ENCODE peak calls at places on chromosome 21, in ten cellular contexts. N is right lobe of liver, M is RWPE2, V is mucosa of descending colon, S is A673, F is left ventricle myocardium inferior, A is stomach, J is SJCRH30, H is right atrium auricular region, I is left lung. R is an unnamed sample. For H3K4me1, the result is how much of the 10 kb centered on the place peaks cover.

GRCh38 chr21:32597205-32597604 is 11.9 kb upstream of the TCP10L start:
- DNase-seq in N (no peak), M (no peak), V (no peak), S (peak), F (no peak), A (no peak), J (no peak), H (no peak), I (no peak), R (no peak)

GRCh38 chr21:42964561-42965560 is 9.5 kb upstream of the PKNOX1 start:
- DNase-seq in N (peak), M (no peak), V (no peak), S (no peak), F (no peak), A (no peak), J (no peak), H (no peak), I (no peak), R (no peak)

GRCh38 chr21:23402929-23403520 is 2204.3 kb downstream of the MRPL39 start:
- DNase-seq in N (no peak), M (no peak), V (no peak), S (no peak), F (no peak), A (no peak), J (no peak), H (no peak), I (no peak), R (no peak)

GRCh38 chr21:39958731-39959130 is 91.5 kb downstream of the PCP4 start:
- DNase-seq in N (no peak), M (no peak), V (no peak), S (no peak), F (no peak), A (no peak), J (no peak), H (no peak), I (no peak), R (no peak)

GRCh38 chr21:17828223-17828622 is 9.1 kb upstream of the C21orf91 start:
- DNase-seq in N (no peak), M (no peak), V (no peak), S (no peak), F (no peak), A (no peak), J (peak), H (no peak), I (no peak), R (no peak)

GRCh38 chr21:44304846-44305245 is 5.0 kb downstream of the PFKL start:
- DNase-seq in N (no peak), M (no peak), V (peak), S (peak), F (no peak), A (peak), J (peak), H (no peak), I (no peak), R (no peak)

GRCh38 chr21:31879251-31879650 is 6.4 kb downstream of the HUNK start:
- DNase-seq in N (no peak), M (no peak), V (no peak), S (no peak), F (no peak), A (no peak), J (peak), H (no peak), I (no peak), R (no peak)

GRCh38 chr21:43824250-43824882 is 35.0 kb downstream of the RRP1 start:
- DNase-seq in N (peak), M (no peak), V (no peak), S (no peak), F (no peak), A (no peak), J (no peak), H (no peak), I (no peak), R (no peak)

GRCh38 chr21:27475363-27475955 is 508.6 kb upstream of the ADAMTS5 start:
- DNase-seq in N (no peak), M (no peak), V (no peak), S (no peak), F (no peak), A (no peak), J (no peak), H (no peak), I (no peak), R (no peak)

GRCh38 chr21:31117046-31117916 is 79.0 kb upstream of the KRTAP19-8 start:
- DNase-seq in N (no peak), M (no peak), V (no peak), S (peak), F (no peak), A (no peak), J (no peak), H (no peak), I (no peak), R (no peak)

GRCh38 chr21:41766051-41766882 is 585 bp downstream of the RIPK4 start:
- DNase-seq in N (no peak), M (no peak), V (peak), S (peak), F (no peak), A (no peak), J (no peak), H (no peak), I (no peak), R (no peak)

GRCh38 chr21:40562603-40563002 is 284.4 kb downstream of the DSCAM start:
- DNase-seq in N (no peak), M (no peak), V (no peak), S (no peak), F (no peak), A (no peak), J (no peak), H (no peak), I (no peak), R (no peak)

GRCh38 chr21:42560517-42561179 is 47.0 kb downstream of the SLC37A1 start:
- DNase-seq in N (no peak), M (no peak), V (no peak), S (no peak), F (no peak), A (no peak), J (no peak), H (no peak), I (peak), R (no peak)

GRCh38 chr21:41370840-41371697 is 9.2 kb downstream of the MX2 start:
- DNase-seq in N (no peak), M (no peak), V (no peak), S (no peak), F (no peak), A (no peak), J (no peak), H (no peak), I (no peak), R (no peak)

GRCh38 chr21:43289442-43289841 is 120.6 kb downstream of the CRYAA start:
- DNase-seq in N (no peak), M (peak), V (no peak), S (no peak), F (peak), A (no peak), J (no peak), H (no peak), I (no peak), R (no peak)

GRCh38 chr21:28521932-28522826 is 470.5 kb downstream of the LTN1 start:
- DNase-seq in N (no peak), M (no peak), V (peak), S (peak), F (no peak), A (no peak), J (peak), H (no peak), I (no peak), R (no peak)

GRCh38 chr21:43645414-43645891 is 13.8 kb downstream of the HSF2BP start:
- DNase-seq in N (no peak), M (no peak), V (peak), S (peak), F (no peak), A (peak), J (peak), H (peak), I (peak), R (no peak)

GRCh38 chr21:28632718-28633408 is 359.8 kb downstream of the LTN1 start:
- DNase-seq in N (no peak), M (peak), V (no peak), S (no peak), F (no peak), A (no peak), J (no peak), H (no peak), I (no peak), R (no peak)

GRCh38 chr21:36330904-36331303 is 10.9 kb downstream of the MORC3 start:
- DNase-seq in N (no peak), M (no peak), V (peak), S (peak), F (peak), A (peak), J (peak), H (no peak), I (no peak), R (no peak)

GRCh38 chr21:28949318-28949717 is 43.4 kb downstream of the LTN1 start:
- DNase-seq in N (no peak), M (no peak), V (no peak), S (no peak), F (no peak), A (no peak), J (no peak), H (no peak), I (no peak), R (no peak)

GRCh38 chr21:33828083-33828482 is 87.5 kb downstream of the ATP5PO start:
- DNase-seq in N (no peak), M (no peak), V (no peak), S (no peak), F (no peak), A (no peak), J (no peak), H (no peak), I (no peak), R (no peak)

GRCh38 chr21:23014021-23014420 is 2015.8 kb downstream of the NCAM2 start:
- DNase-seq in N (no peak), M (no peak), V (no peak), S (no peak), F (no peak), A (no peak), J (no peak), H (no peak), I (no peak), R (no peak)

GRCh38 chr21:31571879-31572278 is 87.6 kb upstream of the SOD1 start:
- DNase-seq in N (no peak), M (no peak), V (no peak), S (no peak), F (no peak), A (no peak), J (no peak), H (no peak), I (no peak), R (no peak)

DNA sequence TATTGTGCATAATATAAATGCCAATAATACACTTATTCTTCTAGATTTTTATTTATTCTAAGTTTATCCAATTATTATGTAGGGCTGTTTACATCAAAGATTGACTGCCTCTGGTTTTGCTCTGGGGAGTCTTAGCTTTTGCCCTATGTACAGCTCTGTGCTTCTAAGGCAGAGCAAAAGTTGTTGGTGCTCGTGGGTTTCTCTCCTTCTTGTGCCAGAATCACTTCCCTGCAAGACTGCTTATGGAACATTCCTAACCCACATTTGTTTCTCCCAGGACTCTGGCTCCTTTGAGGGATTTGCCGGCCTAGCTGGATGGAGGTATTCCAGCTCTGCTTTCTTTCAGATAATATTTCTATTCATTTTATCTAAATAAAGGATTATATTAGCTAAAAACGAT is 849.1 kb downstream of the USP25 start:
- DNase-seq in N (no peak), M (no peak), V (no peak), S (no peak), F (no peak), A (no peak), J (no peak), H (no peak), I (no peak), R (no peak)
- H3K4me1 ChIP-seq in N (under half), M (under half), V (under half), S (under half), F (under half), A (under half), J (under half), H (under half), I (under half), R (under half)

GRCh38 chr21:15751037-15751436 is 21.3 kb downstream of the USP25 start:
- DNase-seq in N (no peak), M (no peak), V (no peak), S (no peak), F (no peak), A (no peak), J (no peak), H (no peak), I (no peak), R (no peak)
- H3K4me1 ChIP-seq in N (under half), M (under half), V (half or more), S (under half), F (half or more), A (half or more), J (under half), H (under half), I (under half), R (half or more)

GRCh38 chr21:46322351-46323226 is 1.1 kb downstream of the C21orf58 start:
- DNase-seq in N (peak), M (no peak), V (peak), S (peak), F (no peak), A (no peak), J (peak), H (no peak), I (peak), R (no peak)
- H3K4me1 ChIP-seq in N (under half), M (under half), V (under half), S (under half), F (half or more), A (under half), J (under half), H (under half), I (under half), R (under half)

DNA sequence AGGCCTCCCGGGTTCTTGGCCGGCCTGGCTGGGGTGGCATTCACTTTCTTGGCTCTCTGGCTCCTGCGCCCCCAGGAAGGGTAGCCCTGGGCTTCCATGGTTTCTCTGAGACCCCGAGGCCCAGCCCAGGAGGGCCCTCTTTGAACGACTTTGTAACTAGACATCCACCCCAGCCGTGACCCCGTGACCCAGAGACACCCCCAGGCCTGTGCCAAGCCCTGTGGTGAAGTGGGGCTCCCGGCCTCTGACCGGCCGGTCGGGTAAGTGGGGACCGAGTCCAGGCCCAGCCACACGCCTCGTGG is 64.0 kb downstream of the COL18A1 start:
- DNase-seq in N (peak), M (no peak), V (no peak), S (no peak), F (peak), A (no peak), J (no peak), H (no peak), I (no peak), R (peak)
- H3K4me1 ChIP-seq in N (under half), M (under half), V (under half), S (under half), F (under half), A (under half), J (under half), H (under half), I (under half), R (under half)

GRCh38 chr21:37389456-37389855 is 22.9 kb downstream of the DYRK1A start:
- DNase-seq in N (no peak), M (no peak), V (no peak), S (no peak), F (no peak), A (no peak), J (no peak), H (no peak), I (no peak), R (no peak)
- H3K4me1 ChIP-seq in N (under half), M (under half), V (under half), S (under half), F (half or more), A (half or more), J (under half), H (under half), I (under half), R (half or more)

DNA sequence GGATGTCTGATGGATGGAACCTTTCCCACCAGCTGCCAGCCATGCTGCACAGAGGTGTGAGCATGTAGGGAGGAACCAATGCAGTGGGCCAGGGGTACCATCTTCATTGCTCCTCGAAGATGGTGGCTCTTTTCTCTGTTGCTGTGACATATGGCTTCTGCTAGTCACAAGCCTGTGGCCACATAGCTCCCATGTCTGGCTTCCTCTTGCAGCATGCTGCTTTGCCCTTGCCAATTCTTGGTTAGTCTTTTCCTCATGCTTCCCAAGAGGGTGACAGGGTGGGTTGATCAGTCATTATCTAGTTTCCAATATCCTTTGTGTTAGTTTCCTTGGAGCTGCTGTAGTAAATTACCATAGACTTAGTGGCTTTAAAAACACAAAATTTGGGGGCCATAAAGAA is 123.4 kb downstream of the ETS2 start:
- DNase-seq in N (no peak), M (no peak), V (no peak), S (no peak), F (no peak), A (no peak), J (no peak), H (no peak), I (no peak), R (no peak)
- H3K4me1 ChIP-seq in N (under half), M (under half), V (under half), S (under half), F (under half), A (under half), J (under half), H (under half), I (under half), R (under half)

GRCh38 chr21:25964009-25964408 is 206.6 kb downstream of the APP start:
- DNase-seq in N (no peak), M (no peak), V (no peak), S (no peak), F (no peak), A (no peak), J (no peak), H (no peak), I (no peak), R (no peak)
- H3K4me1 ChIP-seq in N (under half), M (half or more), V (under half), S (half or more), F (under half), A (under half), J (under half), H (under half), I (under half), R (under half)

GRCh38 chr21:35006248-35006647 is 42.9 kb downstream of the RUNX1 start:
- DNase-seq in N (no peak), M (no peak), V (no peak), S (no peak), F (no peak), A (no peak), J (no peak), H (no peak), I (no peak), R (no peak)

GRCh38 chr21:35007348-35007747 is 41.8 kb downstream of the RUNX1 start:
- DNase-seq in N (no peak), M (no peak), V (no peak), S (no peak), F (no peak), A (no peak), J (no peak), H (no peak), I (no peak), R (no peak)

GRCh38 chr21:35005825-35006224 is 43.3 kb downstream of the RUNX1 start:
- DNase-seq in N (no peak), M (no peak), V (no peak), S (no peak), F (no peak), A (no peak), J (no peak), H (no peak), I (no peak), R (no peak)

GRCh38 chr21:35005077-35005476 is 44.0 kb downstream of the RUNX1 start:
- DNase-seq in N (no peak), M (no peak), V (no peak), S (no peak), F (no peak), A (no peak), J (no peak), H (no peak), I (no peak), R (no peak)

GRCh38 chr21:35006771-35007170 is 42.3 kb downstream of the RUNX1 start:
- DNase-seq in N (no peak), M (no peak), V (no peak), S (no peak), F (no peak), A (no peak), J (no peak), H (no peak), I (no peak), R (no peak)
- H3K4me1 ChIP-seq in N (under half), M (under half), V (under half), S (under half), F (under half), A (under half), J (under half), H (under half), I (under half), R (under half)

GRCh38 chr21:14531927-14532326 is 14.2 kb downstream of the SAMSN1 start:
- DNase-seq in N (no peak), M (no peak), V (no peak), S (no peak), F (no peak), A (no peak), J (no peak), H (no peak), I (no peak), R (no peak)
- H3K4me1 ChIP-seq in N (under half), M (under half), V (under half), S (under half), F (under half), A (under half), J (under half), H (under half), I (under half), R (under half)

R was measured in lower lobe of right lung.